ENCODE peak calls at places on chromosome 22, in four cellular contexts. L is AML-193, G is NCI-H69, N is tibial artery. Z is an unnamed sample.

GRCh38 chr22:47207846-47208554 is 445.6 kb downstream of the TBC1D22A start:
- DNase-seq in L (no peak), G (no peak), N (no peak), Z (no peak)

GRCh38 chr22:27011717-27012116 is 354.3 kb downstream of the MIAT start:
- DNase-seq in L (no peak), G (no peak), N (no peak), Z (no peak)

GRCh38 chr22:44316393-44317162 is 3.8 kb upstream of the SHISAL1 start:
- DNase-seq in L (no peak), G (peak; percentile 92), N (no peak), Z (no peak)

GRCh38 chr22:26990503-26991189 is 333.3 kb downstream of the MIAT start:
- DNase-seq in L (no peak), G (no peak), N (no peak), Z (no peak)

GRCh38 chr22:31143537-31143936 is 3.2 kb upstream of the PLA2G3 start:
- DNase-seq in L (no peak), G (peak; percentile 23), N (no peak), Z (no peak)

GRCh38 chr22:40289991-40290459 is 56.3 kb upstream of the ADSL start:
- DNase-seq in L (no peak), G (no peak), N (no peak), Z (no peak)

GRCh38 chr22:46139895-46140350 is 10.4 kb upstream of the PPARA start:
- DNase-seq in L (no peak), G (no peak), N (no peak), Z (no peak)

GRCh38 chr22:21984793-21985192 is 2.2 kb upstream of the TOP3B start:
- DNase-seq in L (no peak), G (peak; percentile 15), N (no peak), Z (no peak)

GRCh38 chr22:29626497-29627195 is 23.2 kb downstream of the NF2 start:
- DNase-seq in L (peak; percentile 19), G (no peak), N (no peak), Z (no peak)

GRCh38 chr22:22877523-22878210 is 9.9 kb upstream of the IGLL5 start:
- DNase-seq in L (peak; percentile 40), G (peak; percentile 67), N (no peak), Z (peak; percentile 38)

Z was measured in KBM-7.